ENCODE peak calls at places on chromosomes 2 and 18, in five cellular contexts. C is endothelial cell, W is H9, H is tibial artery, U is kidney epithelial cell. F is an unnamed sample.

GRCh38 chr2:121605820-121606733 is 43.2 kb downstream of the CLASP1 start:
- DNase-seq in C (no peak), U (no peak), W (no peak), H (no peak), F (no peak)

GRCh38 chr2:237257471-237257951 is 156.5 kb downstream of the COL6A3 start:
- DNase-seq in U (no peak), H (no peak), W (no peak), C (no peak), F (peak)

GRCh38 chr2:200119236-200119635 is 163.9 kb downstream of the MAIP1 start:
- DNase-seq in U (no peak), C (no peak), H (no peak), W (no peak), F (no peak)

GRCh38 chr2:10278029-10278762 is 24.5 kb upstream of the HPCAL1 start:
- DNase-seq in H (peak), C (no peak), W (no peak), U (no peak), F (peak)

GRCh38 chr18:3179430-3180089 is 40.2 kb downstream of the MYOM1 start:
- DNase-seq in U (no peak), H (no peak), C (no peak), W (no peak), F (no peak)

GRCh38 chr2:120398961-120399888 is 53.3 kb downstream of the INHBB start:
- DNase-seq in U (peak), W (peak), C (no peak), H (peak), F (no peak)

GRCh38 chr2:206442854-206443734 is at the start of gene ADAM23:
- DNase-seq in H (no peak), W (peak), C (peak), U (no peak), F (no peak)

GRCh38 chr2:140882671-140883620 is 1247.9 kb downstream of the LRP1B start:
- DNase-seq in H (no peak), U (no peak), C (no peak), W (no peak), F (no peak)

GRCh38 chr2:230403746-230404145 is 12.3 kb upstream of the SP100 start:
- DNase-seq in U (no peak), C (no peak), W (no peak), H (no peak), F (no peak)

GRCh38 chr2:121527009-121527682 is 3.5 kb upstream of the RNU4ATAC start:
- DNase-seq in C (no peak), H (no peak), U (no peak), W (no peak), F (no peak)

GRCh38 chr2:15186118-15186517 is 375.0 kb downstream of the NBAS start:
- DNase-seq in U (no peak), W (no peak), C (no peak), H (no peak), F (no peak)

GRCh38 chr18:50662177-50662576 is 102.3 kb downstream of the MAPK4 start:
- DNase-seq in H (no peak), W (no peak), C (no peak), U (no peak), F (no peak)

GRCh38 chr2:79219383-79219988 is 59.9 kb upstream of the REG3A start:
- DNase-seq in C (peak), W (peak), H (no peak), U (peak), F (peak)

GRCh38 chr2:200615247-200615646 is 29.4 kb downstream of the AOX1 start:
- DNase-seq in C (no peak), H (no peak), U (peak), W (no peak), F (peak)

GRCh38 chr2:7450188-7451156 is 533.3 kb downstream of the RNF144A start:
- DNase-seq in W (no peak), C (no peak), U (no peak), H (no peak), F (no peak)

DNA sequence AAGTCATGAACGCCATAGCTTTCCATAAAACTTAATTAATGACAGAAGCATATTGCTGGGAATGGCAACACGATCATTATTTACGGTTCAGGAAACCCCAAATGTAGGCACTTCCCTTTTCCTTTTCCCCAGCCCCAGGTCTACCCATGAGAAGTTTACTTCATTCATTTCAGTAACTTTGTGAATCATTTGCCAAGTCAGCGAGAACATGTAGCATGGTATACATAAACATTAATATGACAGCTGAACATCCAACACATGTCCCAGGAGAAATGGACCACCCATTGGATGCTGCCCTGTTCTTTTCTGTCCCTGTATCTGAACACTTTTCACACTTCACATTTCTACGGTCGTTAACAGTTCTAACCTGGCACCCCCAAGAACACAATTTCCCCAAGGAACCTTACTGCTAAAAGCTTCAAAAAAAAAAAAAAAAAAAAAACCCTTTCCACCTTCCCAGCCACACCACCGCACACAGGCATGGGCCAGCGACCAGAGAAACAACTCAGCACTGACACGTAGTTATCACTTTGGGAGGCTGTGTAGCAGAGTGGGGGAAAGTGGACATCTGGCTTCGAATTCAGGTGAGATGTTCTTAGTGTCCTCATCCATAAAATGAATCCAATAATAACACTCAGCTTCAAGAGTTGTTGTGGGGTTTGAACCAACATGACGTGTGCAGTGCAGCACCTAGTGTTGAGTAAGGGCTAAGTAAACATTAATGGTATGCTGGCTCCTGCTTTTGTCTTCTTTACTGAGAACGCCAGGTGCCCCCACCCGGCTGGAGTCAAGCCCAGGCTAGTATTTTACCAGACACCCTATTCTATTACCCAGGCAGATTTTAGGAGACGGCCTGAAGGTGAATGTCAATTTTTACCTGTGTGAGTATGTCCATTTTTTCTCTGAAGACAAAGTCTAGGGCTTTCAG is 371.5 kb downstream of the LNPK start:
- DNase-seq in U (no peak), C (no peak), H (no peak), W (no peak), F (no peak)
- TF ChIP-seq CTCF in U (no peak), C (no peak), H (no peak), W (no peak), F (no peak)

DNA sequence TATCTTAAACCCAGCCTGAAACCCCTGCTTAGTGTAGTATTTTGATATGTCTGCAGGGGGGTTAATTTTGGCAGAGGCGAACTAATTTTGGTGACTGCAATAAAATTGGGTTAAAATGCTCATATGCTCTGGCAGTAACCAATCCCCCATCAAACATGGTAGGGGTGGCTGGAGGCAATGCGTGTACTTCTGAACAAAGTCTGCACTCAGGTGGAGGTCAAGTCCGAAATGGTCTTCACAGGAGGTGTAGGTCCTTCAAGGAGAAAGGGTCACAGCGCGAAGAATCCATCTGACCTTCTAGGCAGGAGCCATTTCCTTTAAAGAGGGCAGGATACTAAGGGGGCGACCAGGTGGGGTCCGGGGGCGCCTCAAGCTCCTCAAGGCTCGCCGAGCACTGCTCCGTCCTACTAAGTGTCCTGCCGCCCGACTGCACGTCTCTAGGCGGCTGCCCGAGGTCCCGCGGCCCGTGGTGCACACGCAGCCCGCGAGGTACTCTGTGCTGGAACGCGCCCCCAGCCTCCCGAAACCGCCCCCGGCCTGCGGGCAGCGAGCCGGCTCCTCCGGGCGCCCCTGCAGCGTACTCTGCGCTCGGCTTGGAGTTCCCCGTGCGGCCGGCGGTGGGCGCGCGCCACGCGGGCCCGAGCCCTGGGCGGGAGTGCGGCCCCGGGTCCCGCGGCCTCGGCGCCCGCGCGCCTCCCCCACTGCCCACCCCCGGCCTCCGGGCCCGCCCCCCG is 1.7 kb upstream of the LDLRAD4 start:
- DNase-seq in C (peak), U (no peak), W (no peak), H (peak), F (no peak)
- TF ChIP-seq CTCF in C (peak), U (no peak), W (peak), H (peak), F (no peak)

GRCh38 chr18:27599202-27599829 is 414.2 kb upstream of the CHST9 start:
- DNase-seq in C (peak), W (peak), H (peak), U (peak), F (peak)
- TF ChIP-seq CTCF in C (peak), W (peak), H (peak), U (peak), F (peak)

GRCh38 chr2:126627623-126628022 is 28.3 kb upstream of the GYPC start:
- DNase-seq in C (no peak), W (no peak), H (no peak), U (no peak), F (no peak)
- TF ChIP-seq CTCF in C (no peak), W (no peak), H (no peak), U (no peak), F (no peak)

GRCh38 chr2:111120253-111121027 is at the start of gene BCL2L11:
- DNase-seq in U (no peak), W (peak), H (peak), C (peak), F (peak)
- TF ChIP-seq CTCF in U (no peak), W (peak), H (no peak), C (no peak), F (peak)